ENCODE peak calls at places on chromosomes 11 and 22, in four cellular contexts. P is K562, F is IMR-90, V is GM12878. A is an unnamed sample.

GRCh38 chr11:2581931-2582435 is 117.8 kb downstream of the KCNQ1OT1 start:
- DNase-seq in P (no peak), F (no peak), V (no peak), A (no peak)

GRCh38 chr11:12270817-12271216 is 106.6 kb upstream of the PARVA start:
- DNase-seq in P (no peak), F (no peak), V (no peak), A (no peak)

GRCh38 chr22:31680764-31681624 is 19.0 kb upstream of the PISD start:
- DNase-seq in P (no peak), F (peak), V (no peak), A (no peak)

GRCh38 chr11:10845589-10845988 is 12.3 kb downstream of the ZBED5 start:
- DNase-seq in P (no peak), F (no peak), V (no peak), A (no peak)

GRCh38 chr11:83612891-83613766 is 327.0 kb upstream of the CCDC90B start:
- DNase-seq in P (no peak), F (no peak), V (peak), A (no peak)

GRCh38 chr11:11520231-11521015 is 101.4 kb downstream of the GALNT18 start:
- DNase-seq in P (no peak), F (no peak), V (no peak), A (no peak)

GRCh38 chr11:131281316-131281715 is 89.1 kb upstream of the NTM start:
- DNase-seq in P (no peak), F (no peak), V (no peak), A (no peak)

GRCh38 chr11:7538023-7538422 is 24.2 kb downstream of the PPFIBP2 start:
- DNase-seq in P (no peak), F (no peak), V (no peak), A (no peak)

GRCh38 chr11:128389461-128389976 is 197.8 kb downstream of the ETS1 start:
- DNase-seq in P (no peak), F (no peak), V (no peak), A (no peak)

GRCh38 chr11:102733232-102733875 is 8.6 kb upstream of the MMP8 start:
- DNase-seq in P (peak), F (peak), V (no peak), A (peak)

GRCh38 chr22:20751185-20751851 is 22.6 kb upstream of the SERPIND1 start:
- DNase-seq in P (no peak), F (no peak), V (no peak), A (peak)

GRCh38 chr11:119683783-119684182 is 45.2 kb downstream of the NECTIN1 start:
- DNase-seq in P (no peak), F (no peak), V (no peak), A (no peak)

GRCh38 chr11:76684470-76684869 is 13.9 kb upstream of the LRRC32 start:
- DNase-seq in P (no peak), F (no peak), V (no peak), A (no peak)
- TF ChIP-seq FOS in P (no peak), F (no peak), V (no peak), A (no peak)

DNA sequence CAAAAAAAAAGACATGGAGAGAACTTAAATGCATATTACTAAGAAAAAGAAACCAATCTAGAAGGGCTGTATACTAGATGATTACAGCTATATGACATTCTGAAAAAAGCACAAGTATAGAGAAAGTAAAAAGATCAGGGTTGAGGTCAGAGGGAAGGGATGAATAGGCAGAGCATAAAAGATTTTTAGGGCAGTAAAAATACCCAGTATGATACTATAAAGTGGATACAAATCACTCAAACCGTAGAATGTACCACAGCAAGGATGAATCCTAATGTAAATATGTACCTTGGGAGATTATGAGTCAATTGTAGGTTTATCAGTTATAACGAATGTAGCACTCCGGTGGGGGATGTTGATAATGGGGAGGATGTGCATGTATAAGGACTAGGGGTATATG is 29.4 kb upstream of the SMCO4 start:
- DNase-seq in P (no peak), F (no peak), V (no peak), A (no peak)
- H3K4me3 ChIP-seq in P (no peak), F (no peak), V (no peak), A (no peak)

DNA sequence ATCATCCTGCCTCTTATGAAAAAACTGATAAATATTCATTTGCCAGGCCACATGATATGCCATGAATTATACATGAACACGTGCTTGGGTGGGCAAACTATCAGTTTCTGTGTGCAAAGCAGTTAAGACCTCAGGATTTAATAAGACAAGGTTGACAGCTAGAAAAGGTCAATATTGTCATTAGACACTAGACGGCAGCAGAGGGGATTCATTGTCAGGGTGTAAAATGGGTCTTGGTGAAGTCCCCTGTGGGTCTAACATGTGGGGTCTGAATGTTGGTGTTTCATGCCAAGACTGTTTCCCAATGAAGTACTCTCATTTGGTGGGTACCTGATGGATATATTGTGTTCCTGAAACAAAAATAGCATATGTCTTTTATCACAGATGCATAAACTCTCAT is 111.9 kb downstream of the MYO18B start:
- DNase-seq in P (no peak), F (no peak), V (no peak), A (no peak)
- TF ChIP-seq FOS in P (no peak), F (no peak), V (no peak), A (no peak)

GRCh38 chr22:49481651-49482399 is 345.8 kb downstream of the BRD1 start:
- DNase-seq in P (no peak), F (no peak), V (no peak), A (no peak)
- H3K4me3 ChIP-seq in P (no peak), F (no peak), V (no peak), A (no peak)

DNA sequence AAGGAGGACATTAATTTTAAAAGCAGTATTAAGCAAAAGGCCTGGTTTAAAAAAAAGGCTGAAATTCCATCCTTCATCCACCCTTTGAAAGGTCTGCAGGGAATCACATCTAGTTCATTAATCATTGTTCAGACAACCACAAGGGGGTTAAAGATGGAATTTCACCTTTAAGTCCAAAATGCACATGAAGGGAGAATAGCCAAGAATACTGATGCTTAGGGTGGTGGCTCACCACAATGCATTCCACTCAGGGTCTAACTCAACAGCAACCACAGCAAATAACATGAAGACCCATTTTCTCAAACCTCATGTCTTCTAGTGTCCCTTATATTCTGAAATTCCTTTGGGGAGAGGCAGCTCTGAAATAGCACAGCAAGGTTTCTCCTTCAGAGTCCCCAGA is 256.8 kb downstream of the CADM1 start:
- DNase-seq in P (no peak), F (no peak), V (no peak), A (no peak)
- TF ChIP-seq FOS in P (no peak), F (no peak), V (no peak), A (no peak)

GRCh38 chr22:18110944-18111758 is 542 bp downstream of the TUBA8 start:
- DNase-seq in P (no peak), F (no peak), V (no peak), A (peak)

GRCh38 chr22:18111759-18112330 is 1.2 kb downstream of the TUBA8 start:
- DNase-seq in P (no peak), F (no peak), V (no peak), A (no peak)

GRCh38 chr22:18112440-18112839 is 1.8 kb downstream of the TUBA8 start:
- DNase-seq in P (no peak), F (no peak), V (no peak), A (no peak)

GRCh38 chr22:18109410-18110193 is 1.0 kb upstream of the TUBA8 start:
- DNase-seq in P (no peak), F (no peak), V (no peak), A (peak)

DNA sequence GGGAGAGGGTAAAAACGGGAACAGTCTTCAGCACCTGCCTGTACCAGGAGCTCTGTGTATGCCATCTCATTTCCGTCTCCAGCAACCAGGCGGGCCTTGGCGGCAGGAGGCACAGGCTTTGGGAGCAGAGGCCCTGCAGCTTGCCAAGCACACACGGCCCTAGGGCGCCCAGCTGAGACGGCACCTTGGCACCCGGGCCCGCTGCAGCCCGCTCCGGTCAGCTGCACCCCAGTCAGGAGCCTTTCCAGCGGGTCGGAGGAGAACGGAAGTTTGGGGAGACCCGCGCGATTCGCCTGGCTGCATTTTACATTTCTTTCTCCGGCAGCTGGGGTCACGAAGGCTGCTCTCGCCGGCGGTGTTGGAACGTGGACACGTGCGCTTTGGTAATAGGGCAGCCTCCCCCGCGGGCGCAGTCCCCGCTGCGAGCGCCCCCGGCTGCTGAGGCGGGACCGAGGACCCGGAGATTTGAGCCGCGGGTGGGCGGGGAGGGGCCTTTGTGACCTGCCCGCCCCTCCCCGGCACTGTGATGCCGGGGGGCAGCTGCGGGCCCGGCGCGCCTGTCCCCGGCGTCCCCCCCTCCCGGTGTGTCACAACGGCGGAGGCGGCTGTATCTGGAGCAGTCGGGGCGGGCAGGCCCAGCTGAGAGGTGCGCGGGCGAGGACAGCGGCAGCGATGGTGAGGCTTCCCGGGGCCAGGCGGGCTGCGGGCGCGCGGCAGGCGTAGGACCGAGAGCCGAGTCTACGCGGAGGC is at the start of gene TUBA8:
- DNase-seq in P (no peak), F (peak), V (no peak), A (peak)
- H3K4me3 ChIP-seq in P (no peak), F (peak), V (peak), A (peak)

GRCh38 chr11:57483570-57483934 is 23.2 kb downstream of the RTN4RL2 start:
- DNase-seq in P (no peak), F (no peak), V (no peak), A (no peak)
- TF ChIP-seq FOS in P (no peak), F (no peak), V (no peak), A (no peak)

DNA sequence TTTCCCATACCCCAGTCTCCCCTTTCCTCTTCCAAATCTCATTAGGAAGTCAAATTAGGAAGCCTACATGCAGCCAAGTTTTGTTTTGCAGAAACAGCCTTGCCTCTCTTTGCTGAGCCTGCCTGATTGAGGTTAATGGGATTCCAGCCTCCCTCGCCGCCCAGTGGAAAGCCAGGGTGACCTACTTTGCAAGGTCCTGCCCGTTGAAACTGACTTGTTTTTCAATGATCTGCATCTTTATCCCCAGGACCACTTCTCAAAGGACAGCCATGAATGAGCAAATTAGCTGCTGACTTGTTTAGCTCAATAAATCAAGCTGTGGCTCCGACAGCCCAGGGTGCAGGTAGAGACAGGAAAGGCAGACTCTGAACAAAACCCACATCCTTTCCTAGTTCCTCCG is 110.4 kb downstream of the RRAS2 start:
- DNase-seq in P (no peak), F (no peak), V (no peak), A (no peak)
- H3K4me3 ChIP-seq in P (no peak), F (no peak), V (no peak), A (no peak)

GRCh38 chr11:506950-507726 is at the start of gene RNH1:
- DNase-seq in P (peak), F (peak), V (peak), A (peak)

GRCh38 chr11:506238-506949 is 648 bp downstream of the RNH1 start:
- DNase-seq in P (peak), F (peak), V (peak), A (peak)

GRCh38 chr11:508956-509355 is 1.9 kb upstream of the RNH1 start:
- DNase-seq in P (no peak), F (no peak), V (no peak), A (no peak)

GRCh38 chr11:504994-505344 is 2.1 kb downstream of the RNH1 start:
- DNase-seq in P (no peak), F (no peak), V (no peak), A (no peak)

GRCh38 chr11:507727-508515 is 879 bp upstream of the RNH1 start:
- DNase-seq in P (no peak), F (no peak), V (no peak), A (no peak)
- TF ChIP-seq FOS in P (no peak), F (no peak), V (no peak), A (no peak)